ENCODE peak calls at places on chromosome 6, in six cellular contexts. M, B, H, F, O and Z are unnamed samples.

GRCh38 chr6:116016846-116017545 is 43.7 kb downstream of the FRK start:
- DNase-seq in B (no peak), F (peak; percentile 60), H (no peak), M (no peak), O (peak; percentile 34), Z (no peak)

GRCh38 chr6:79718509-79719247 is 87.5 kb downstream of the SH3BGRL2 start:
- DNase-seq in B (no peak), M (no peak), F (peak; percentile 13), O (peak; percentile 24), H (no peak), Z (no peak)

GRCh38 chr6:7707787-7708186 is 18.1 kb upstream of the BMP6 start:
- DNase-seq in O (no peak), H (no peak), M (no peak), B (no peak), F (no peak), Z (no peak)

GRCh38 chr6:56399250-56399671 is 151.9 kb upstream of the COL21A1 start:
- DNase-seq in F (peak; percentile 23), B (no peak), M (no peak), H (no peak), O (no peak), Z (no peak)

GRCh38 chr6:143248359-143248758 is 187.7 kb downstream of the AIG1 start:
- DNase-seq in H (no peak), O (no peak), F (no peak), B (no peak), M (no peak), Z (no peak)

GRCh38 chr6:165439928-165440554 is 130.6 kb upstream of the C6orf118 start:
- DNase-seq in B (no peak), F (peak; percentile 90), O (peak; percentile 46), M (peak; percentile 41), H (peak; percentile 76), Z (peak; percentile 18)

GRCh38 chr6:87397656-87398055 is 10.1 kb upstream of the CFAP206 start:
- DNase-seq in H (no peak), O (no peak), M (no peak), B (no peak), F (no peak), Z (no peak)

GRCh38 chr6:3861424-3861823 is 12.3 kb downstream of the FAM50B start:
- DNase-seq in B (no peak), H (peak; percentile 76), F (no peak), M (no peak), O (no peak), Z (no peak)

GRCh38 chr6:31836676-31837611 is 9.4 kb downstream of the HSPA1B start:
- DNase-seq in M (no peak), H (no peak), O (no peak), F (peak; percentile 48), B (no peak), Z (no peak)

GRCh38 chr6:156877126-156877863 is 100.1 kb downstream of the ARID1B start:
- DNase-seq in M (no peak), F (no peak), H (no peak), O (no peak), B (no peak), Z (no peak)

GRCh38 chr6:106823732-106824351 is 150.7 kb downstream of the CD24 start:
- DNase-seq in H (peak; percentile 46), F (no peak), B (no peak), M (no peak), O (no peak), Z (no peak)

GRCh38 chr6:1244941-1245340 is 67.0 kb upstream of the FOXQ1 start:
- DNase-seq in B (no peak), H (no peak), F (no peak), M (no peak), O (no peak), Z (no peak)

GRCh38 chr6:3202999-3203696 is 24.3 kb downstream of the TUBB2B start:
- DNase-seq in H (no peak), B (no peak), F (peak; percentile 42), M (no peak), O (peak; percentile 60), Z (no peak)

GRCh38 chr6:33317418-33317667 is 201 bp downstream of the ZBTB22 start:
- DNase-seq in O (no peak), M (no peak), H (no peak), F (no peak), B (no peak), Z (peak; percentile 80)

GRCh38 chr6:35728663-35729348 is 8.0 kb upstream of the ARMC12 start:
- DNase-seq in O (no peak), H (peak; percentile 70), B (no peak), M (no peak), F (no peak), Z (no peak)

GRCh38 chr6:21022343-21023107 is 488.3 kb downstream of the CDKAL1 start:
- DNase-seq in F (peak; percentile 79), M (no peak), B (no peak), O (peak; percentile 80), H (peak; percentile 92), Z (peak; percentile 73)

GRCh38 chr6:33777716-33778474 is 11.0 kb downstream of the LEMD2 start:
- DNase-seq in F (no peak), O (no peak), B (no peak), H (no peak), M (no peak), Z (no peak)

GRCh38 chr6:108608453-108609275 is 47.9 kb downstream of the FOXO3 start:
- DNase-seq in O (peak; percentile 61), B (no peak), H (no peak), M (no peak), F (peak; percentile 39), Z (no peak)